ENCODE peak calls at places on chromosomes 16 and 17, in seven cellular contexts. Q is iPS-NIHi11; Z is SK-N-DZ; G is activated CD4-positive, CD25-positive, alpha-beta regulatory T cell treated with anti-CD3 and anti-CD28 coated beads, Interleukin-2, amount 50 U/mL, for 72 hours; A is LHCN-M2; V is H54; B is T-helper 17 cell. M is an unnamed sample.

GRCh38 chr17:40153603-40154238 is 13.4 kb downstream of the CASC3 start:
- DNase-seq in B (no peak), A (no peak), Q (no peak), Z (no peak), G (no peak), V (no peak), M (no peak)

GRCh38 chr17:7833011-7833794 is 814 bp upstream of the KDM6B start:
- DNase-seq in A (no peak), V (no peak), Z (no peak), G (no peak), Q (no peak), B (no peak), M (no peak)

GRCh38 chr17:64531955-64532371 is 25.2 kb downstream of the CEP95 start:
- DNase-seq in Q (no peak), Z (no peak), B (no peak), G (no peak), A (no peak), V (no peak), M (no peak)

GRCh38 chr16:67805718-67806427 is 487 bp downstream of the RANBP10 start:
- DNase-seq in B (no peak), A (peak; percentile 17), Z (no peak), G (no peak), V (no peak), Q (peak; percentile 29), M (no peak)

GRCh38 chr16:70410736-70411135 is 28.2 kb downstream of the ST3GAL2 start:
- DNase-seq in A (no peak), G (no peak), V (no peak), Q (no peak), Z (no peak), B (no peak), M (no peak)

GRCh38 chr16:65445313-65446260 is 323.7 kb upstream of the CDH11 start:
- DNase-seq in Z (no peak), B (no peak), V (no peak), Q (no peak), A (no peak), G (no peak), M (no peak)

GRCh38 chr16:21625026-21625425 is 25.6 kb downstream of the METTL9 start:
- DNase-seq in G (no peak), B (no peak), Z (no peak), A (no peak), Q (no peak), V (no peak), M (no peak)

GRCh38 chr16:67801889-67802288 is 4.5 kb downstream of the RANBP10 start:
- DNase-seq in Q (no peak), B (no peak), Z (no peak), A (no peak), G (no peak), V (no peak), M (no peak)

GRCh38 chr16:17831330-17831729 is 360.6 kb upstream of the XYLT1 start:
- DNase-seq in Z (no peak), G (no peak), A (no peak), Q (peak; percentile 22), B (no peak), V (no peak), M (no peak)

GRCh38 chr16:10314811-10315210 is 71.0 kb upstream of the ATF7IP2 start:
- DNase-seq in A (peak; percentile 8), Z (no peak), B (no peak), G (no peak), Q (no peak), V (no peak), M (peak; percentile 37)

GRCh38 chr17:56754523-56755208 is 79.1 kb downstream of the C17orf67 start:
- DNase-seq in Z (no peak), V (peak; percentile 38), B (no peak), Q (peak; percentile 75), A (peak; percentile 89), G (no peak), M (peak; percentile 46)

GRCh38 chr16:3207086-3207953 is 19.3 kb downstream of the OR1F1 start:
- DNase-seq in G (no peak), Q (no peak), V (no peak), A (no peak), Z (no peak), B (no peak), M (no peak)

GRCh38 chr16:24138024-24138423 is 118.1 kb upstream of the CACNG3 start:
- DNase-seq in A (no peak), Q (peak; percentile 52), G (no peak), B (no peak), Z (no peak), V (no peak), M (no peak)

GRCh38 chr16:48497129-48497528 is 111.9 kb upstream of the SIAH1 start:
- DNase-seq in Z (no peak), A (no peak), V (no peak), G (no peak), Q (no peak), B (no peak), M (no peak)

GRCh38 chr17:62093188-62094155 is 28.4 kb upstream of the MED13 start:
- DNase-seq in Z (no peak), A (peak; percentile 88), B (no peak), Q (no peak), V (peak; percentile 86), G (no peak), M (peak; percentile 88)

GRCh38 chr17:290626-291025 is 62.0 kb downstream of the RPH3AL start:
- DNase-seq in Q (no peak), A (no peak), B (no peak), Z (no peak), G (no peak), V (no peak), M (no peak)

GRCh38 chr16:4378202-4378666 is 6.6 kb downstream of the VASN start:
- DNase-seq in Q (no peak), G (no peak), B (no peak), Z (no peak), A (no peak), V (no peak), M (peak; percentile 68)

GRCh38 chr17:81869221-81870154 is 1.6 kb downstream of the ARHGDIA start:
- DNase-seq in Q (peak; percentile 86), Z (peak; percentile 72), V (no peak), B (no peak), G (peak; percentile 61), A (peak; percentile 36), M (no peak)

M was measured in A172.